ENCODE peak calls at places on chromosomes 3 and 15, in six cellular contexts. H is HEK293T, N is IMR-90, Q is Right ventricle myocardium superior, D is tibial artery, E is pancreas. B is an unnamed sample.

GRCh38 chr3:106130384-106131084 is 261.7 kb upstream of the CBLB start:
- DNase-seq in N (peak; percentile 87), D (no peak), E (no peak), H (no peak), Q (no peak), B (no peak)

GRCh38 chr3:49661281-49661680 is 12.9 kb upstream of the APEH start:
- DNase-seq in D (no peak), N (no peak), E (no peak), H (no peak), Q (no peak), B (no peak)

GRCh38 chr15:62412634-62413033 is 247.5 kb upstream of the C2CD4B start:
- DNase-seq in N (no peak), D (no peak), H (no peak), E (no peak), Q (no peak), B (no peak)

GRCh38 chr3:121748638-121749275 is 784 bp downstream of the GOLGB1 start:
- DNase-seq in N (peak; percentile 50), H (peak; percentile 47), E (no peak), D (no peak), Q (no peak), B (no peak)

GRCh38 chr3:21621396-21621695 is 129.7 kb downstream of the ZNF385D start:
- DNase-seq in D (no peak), N (peak; percentile 22), Q (no peak), E (no peak), H (no peak), B (no peak)

GRCh38 chr3:38978729-38979128 is 73.0 kb downstream of the SCN11A start:
- DNase-seq in D (no peak), Q (no peak), H (no peak), E (no peak), N (no peak), B (no peak)

GRCh38 chr3:190644766-190645165 is 130.9 kb downstream of the IL1RAP start:
- DNase-seq in H (no peak), E (no peak), Q (no peak), N (peak; percentile 67), D (no peak), B (no peak)

GRCh38 chr3:10928961-10929471 is 63.5 kb upstream of the SLC6A1 start:
- DNase-seq in N (no peak), E (peak; percentile 35), H (no peak), D (peak; percentile 59), Q (no peak), B (no peak)

GRCh38 chr15:60026555-60026954 is 22.4 kb downstream of the FOXB1 start:
- DNase-seq in E (no peak), N (no peak), H (no peak), D (no peak), Q (no peak), B (no peak)

GRCh38 chr3:11373235-11373634 is 101.0 kb downstream of the ATG7 start:
- DNase-seq in E (no peak), H (no peak), N (no peak), Q (no peak), D (no peak), B (no peak)

GRCh38 chr3:79253704-79254103 is 514.1 kb downstream of the ROBO1 start:
- DNase-seq in E (no peak), N (no peak), D (no peak), H (no peak), Q (no peak), B (no peak)

B was measured in thoracic aorta.